ENCODE peak calls at places on chromosomes 7 and 10, in eight cellular contexts. A is upper lobe of right lung, P is DND-41, F is KG1, T is iris pigment epithelial cell, N is GM04504, Q is cardiac muscle cell, O is germinal center. R is an unnamed sample.

GRCh38 chr7:5681979-5682546 is 99.4 kb downstream of the RNF216 start:
- DNase-seq in A (no peak), P (no peak), F (no peak), T (no peak), N (no peak), Q (no peak), O (no peak), R (no peak)

GRCh38 chr7:155489862-155490696 is 32.1 kb downstream of the EN2 start:
- DNase-seq in A (no peak), P (no peak), F (no peak), T (peak; percentile 10), N (no peak), Q (no peak), O (no peak), R (peak; percentile 48)

GRCh38 chr10:119575506-119575905 is 21.3 kb downstream of the TIAL1 start:
- DNase-seq in A (no peak), P (peak; percentile 24), F (no peak), T (peak; percentile 76), N (peak; percentile 17), Q (no peak), O (no peak), R (no peak)

GRCh38 chr10:61257956-61258496 is 195.2 kb downstream of the TMEM26 start:
- DNase-seq in A (no peak), P (no peak), F (no peak), T (peak; percentile 16), N (no peak), Q (no peak), O (no peak), R (no peak)

GRCh38 chr10:77681839-77682238 is 44.2 kb upstream of the KCNMA1 start:
- DNase-seq in A (no peak), P (no peak), F (no peak), T (no peak), N (no peak), Q (no peak), O (no peak), R (no peak)

GRCh38 chr7:137626469-137627067 is 220.2 kb downstream of the DGKI start:
- DNase-seq in A (no peak), P (peak; percentile 37), F (no peak), T (peak; percentile 51), N (peak; percentile 30), Q (peak; percentile 79), O (peak; percentile 49), R (peak; percentile 38)

GRCh38 chr7:67301667-67302066 is 305.0 kb downstream of the TYW1 start:
- DNase-seq in A (no peak), P (no peak), F (no peak), T (peak; percentile 16), N (no peak), Q (no peak), O (no peak), R (no peak)

GRCh38 chr10:5776150-5776880 is 36.9 kb downstream of the GDI2 start:
- DNase-seq in A (no peak), P (no peak), F (no peak), T (peak; percentile 46), N (no peak), Q (peak; percentile 62), O (no peak), R (no peak)

GRCh38 chr10:21858455-21858854 is 145.1 kb downstream of the DNAJC1 start:
- DNase-seq in A (no peak), P (no peak), F (no peak), T (no peak), N (no peak), Q (no peak), O (no peak), R (no peak)

GRCh38 chr10:132497083-132497680 is 40.4 kb upstream of the INPP5A start:
- DNase-seq in A (peak; percentile 41), P (no peak), F (no peak), T (no peak), N (no peak), Q (no peak), O (no peak), R (no peak)

GRCh38 chr7:122970740-122971725 is 24.5 kb downstream of the TAS2R16 start:
- DNase-seq in A (no peak), P (no peak), F (no peak), T (no peak), N (no peak), Q (no peak), O (no peak), R (no peak)

GRCh38 chr7:141151726-141152125 is 77.9 kb downstream of the TMEM178B start:
- DNase-seq in A (no peak), P (no peak), F (no peak), T (no peak), N (no peak), Q (no peak), O (no peak), R (no peak)

GRCh38 chr10:28841625-28842024 is 164.3 kb downstream of the BAMBI start:
- DNase-seq in A (no peak), P (no peak), F (no peak), T (peak; percentile 79), N (peak; percentile 31), Q (no peak), O (no peak), R (no peak)

GRCh38 chr10:1002425-1003006 is 14.3 kb downstream of the GTPBP4 start:
- DNase-seq in A (no peak), P (no peak), F (no peak), T (no peak), N (no peak), Q (no peak), O (no peak), R (no peak)

GRCh38 chr10:122348512-122348911 is 26.0 kb upstream of the PLEKHA1 start:
- DNase-seq in A (no peak), P (no peak), F (no peak), T (no peak), N (no peak), Q (no peak), O (peak; percentile 13), R (no peak)

GRCh38 chr7:149283321-149283720 is 21.3 kb downstream of the ZNF783 start:
- DNase-seq in A (no peak), P (no peak), F (no peak), T (no peak), N (no peak), Q (no peak), O (no peak), R (no peak)

GRCh38 chr10:71076473-71077142 is 135.8 kb upstream of the UNC5B start:
- DNase-seq in A (no peak), P (no peak), F (no peak), T (no peak), N (no peak), Q (no peak), O (no peak), R (no peak)

GRCh38 chr7:102439963-102440795 is 6.8 kb downstream of the ORAI2 start:
- DNase-seq in A (no peak), P (no peak), F (no peak), T (peak; percentile 75), N (peak; percentile 61), Q (no peak), O (no peak), R (no peak)

GRCh38 chr7:106430103-106430502 is 145.3 kb upstream of the NAMPT start:
- DNase-seq in A (no peak), P (no peak), F (no peak), T (no peak), N (no peak), Q (no peak), O (no peak), R (no peak)

GRCh38 chr7:5662776-5663175 is 118.7 kb downstream of the RNF216 start:
- DNase-seq in A (no peak), P (no peak), F (no peak), T (no peak), N (no peak), Q (no peak), O (no peak), R (no peak)

GRCh38 chr10:85927952-85928677 is 438.5 kb downstream of the GRID1 start:
- DNase-seq in A (no peak), P (no peak), F (no peak), T (no peak), N (no peak), Q (no peak), O (no peak), R (peak; percentile 38)

GRCh38 chr7:138992052-138992531 is 10.9 kb upstream of the KIAA1549 start:
- DNase-seq in A (no peak), P (no peak), F (no peak), T (peak; percentile 25), N (peak; percentile 70), Q (no peak), O (no peak), R (no peak)

GRCh38 chr10:18773180-18773579 is 113.9 kb downstream of the ARL5B start:
- DNase-seq in A (no peak), P (no peak), F (no peak), T (no peak), N (no peak), Q (no peak), O (no peak), R (no peak)

GRCh38 chr7:117186631-117187030 is 136.2 kb downstream of the WNT2 start:
- DNase-seq in A (no peak), P (no peak), F (no peak), T (no peak), N (no peak), Q (no peak), O (no peak), R (no peak)

GRCh38 chr7:20352573-20353304 is 22.0 kb downstream of the ITGB8 start:
- DNase-seq in A (no peak), P (no peak), F (no peak), T (peak; percentile 15), N (no peak), Q (no peak), O (no peak), R (no peak)

GRCh38 chr10:118958984-118959916 is 70.3 kb upstream of the NANOS1 start:
- DNase-seq in A (no peak), P (peak; percentile 63), F (no peak), T (peak; percentile 75), N (peak; percentile 42), Q (no peak), O (no peak), R (no peak)

GRCh38 chr7:12583181-12583580 is 12.7 kb downstream of the SCIN start:
- DNase-seq in A (no peak), P (no peak), F (no peak), T (peak; percentile 14), N (no peak), Q (no peak), O (no peak), R (no peak)

GRCh38 chr10:35007858-35008301 is 82.3 kb downstream of the CUL2 start:
- DNase-seq in A (no peak), P (no peak), F (no peak), T (peak; percentile 49), N (no peak), Q (no peak), O (no peak), R (no peak)

GRCh38 chr7:46059308-46060020 is 138.4 kb upstream of the IGFBP3 start:
- DNase-seq in A (no peak), P (no peak), F (no peak), T (no peak), N (no peak), Q (no peak), O (no peak), R (no peak)

GRCh38 chr7:101614098-101614938 is 14.8 kb downstream of the MYL10 start:
- DNase-seq in A (no peak), P (no peak), F (no peak), T (no peak), N (no peak), Q (no peak), O (no peak), R (no peak)

GRCh38 chr10:79459243-79459642 is 13.8 kb upstream of the ZCCHC24 start:
- DNase-seq in A (no peak), P (no peak), F (no peak), T (peak; percentile 44), N (no peak), Q (no peak), O (no peak), R (no peak)

GRCh38 chr7:105602325-105603305 is 21.3 kb upstream of the EFCAB10 start:
- DNase-seq in A (peak; percentile 56), P (no peak), F (no peak), T (peak; percentile 81), N (peak; percentile 16), Q (no peak), O (no peak), R (no peak)